ENCODE peak calls at places on chromosomes 12 and 14, in seven cellular contexts. One of them, this sample, is unnamed.

GRCh38 chr12:95646781-95647184 is 95.5 kb upstream of the USP44 start:
- DNase-seq in lung: no peak
- DNase-seq in omental fat pad: no peak
- DNase-seq in HFF-Myc: no peak
- DNase-seq in fibroblast of mammary gland: peak; percentile 16
- DNase-seq in ovary: no peak
- DNase-seq in stomach: no peak
- DNase-seq in this sample: peak; percentile 42

GRCh38 chr14:45664668-45665356 is 411.8 kb upstream of the MIS18BP1 start:
- DNase-seq in HFF-Myc: no peak
- DNase-seq in lung: no peak
- DNase-seq in stomach: no peak
- DNase-seq in omental fat pad: no peak
- DNase-seq in ovary: no peak
- DNase-seq in fibroblast of mammary gland: no peak
- DNase-seq in this sample: no peak

GRCh38 chr12:69266045-69266635 is 26.8 kb downstream of the CPSF6 start:
- DNase-seq in HFF-Myc: peak; percentile 37
- DNase-seq in stomach: no peak
- DNase-seq in lung: no peak
- DNase-seq in ovary: no peak
- DNase-seq in fibroblast of mammary gland: peak; percentile 77
- DNase-seq in omental fat pad: no peak
- DNase-seq in this sample: no peak

GRCh38 chr12:96085475-96085874 is 50.1 kb upstream of the LTA4H start:
- DNase-seq in stomach: no peak
- DNase-seq in HFF-Myc: no peak
- DNase-seq in ovary: no peak
- DNase-seq in fibroblast of mammary gland: no peak
- DNase-seq in omental fat pad: no peak
- DNase-seq in lung: no peak
- DNase-seq in this sample: no peak

GRCh38 chr14:56664811-56665421 is 85.3 kb downstream of the TMEM260 start:
- DNase-seq in stomach: no peak
- DNase-seq in fibroblast of mammary gland: no peak
- DNase-seq in omental fat pad: no peak
- DNase-seq in HFF-Myc: no peak
- DNase-seq in lung: peak; percentile 39
- DNase-seq in ovary: no peak
- DNase-seq in this sample: no peak

GRCh38 chr14:76514599-76514998 is 138.7 kb downstream of the ESRRB start:
- DNase-seq in lung: no peak
- DNase-seq in HFF-Myc: no peak
- DNase-seq in fibroblast of mammary gland: peak; percentile 9
- DNase-seq in omental fat pad: no peak
- DNase-seq in ovary: no peak
- DNase-seq in stomach: no peak
- DNase-seq in this sample: no peak

GRCh38 chr14:100634026-100634425 is 46.8 kb upstream of the BEGAIN start:
- DNase-seq in ovary: no peak
- DNase-seq in fibroblast of mammary gland: no peak
- DNase-seq in HFF-Myc: no peak
- DNase-seq in omental fat pad: no peak
- DNase-seq in stomach: no peak
- DNase-seq in lung: no peak
- DNase-seq in this sample: no peak

GRCh38 chr12:67649165-67650126 is 901 bp downstream of the DYRK2 start:
- DNase-seq in lung: no peak
- DNase-seq in fibroblast of mammary gland: no peak
- DNase-seq in omental fat pad: no peak
- DNase-seq in stomach: peak; percentile 43
- DNase-seq in ovary: peak; percentile 41
- DNase-seq in HFF-Myc: no peak
- DNase-seq in this sample: peak; percentile 51

GRCh38 chr12:83015390-83016225 is 328.9 kb downstream of the TMTC2 start:
- DNase-seq in HFF-Myc: peak; percentile 33
- DNase-seq in lung: no peak
- DNase-seq in fibroblast of mammary gland: peak; percentile 1
- DNase-seq in ovary: peak; percentile 36
- DNase-seq in stomach: peak; percentile 79
- DNase-seq in omental fat pad: no peak
- DNase-seq in this sample: no peak

GRCh38 chr12:104457746-104458644 is 1.2 kb downstream of the CHST11 start:
- DNase-seq in lung: no peak
- DNase-seq in HFF-Myc: no peak
- DNase-seq in ovary: peak; percentile 23
- DNase-seq in stomach: peak; percentile 41
- DNase-seq in omental fat pad: no peak
- DNase-seq in fibroblast of mammary gland: no peak
- DNase-seq in this sample: peak; percentile 59
- TF ChIP-seq CTCF in lung: no peak
- TF ChIP-seq CTCF in HFF-Myc: no peak
- TF ChIP-seq CTCF in ovary: no peak
- TF ChIP-seq CTCF in stomach: no peak
- TF ChIP-seq CTCF in omental fat pad: no peak
- TF ChIP-seq CTCF in fibroblast of mammary gland: no peak
- TF ChIP-seq CTCF in this sample: no peak

DNA sequence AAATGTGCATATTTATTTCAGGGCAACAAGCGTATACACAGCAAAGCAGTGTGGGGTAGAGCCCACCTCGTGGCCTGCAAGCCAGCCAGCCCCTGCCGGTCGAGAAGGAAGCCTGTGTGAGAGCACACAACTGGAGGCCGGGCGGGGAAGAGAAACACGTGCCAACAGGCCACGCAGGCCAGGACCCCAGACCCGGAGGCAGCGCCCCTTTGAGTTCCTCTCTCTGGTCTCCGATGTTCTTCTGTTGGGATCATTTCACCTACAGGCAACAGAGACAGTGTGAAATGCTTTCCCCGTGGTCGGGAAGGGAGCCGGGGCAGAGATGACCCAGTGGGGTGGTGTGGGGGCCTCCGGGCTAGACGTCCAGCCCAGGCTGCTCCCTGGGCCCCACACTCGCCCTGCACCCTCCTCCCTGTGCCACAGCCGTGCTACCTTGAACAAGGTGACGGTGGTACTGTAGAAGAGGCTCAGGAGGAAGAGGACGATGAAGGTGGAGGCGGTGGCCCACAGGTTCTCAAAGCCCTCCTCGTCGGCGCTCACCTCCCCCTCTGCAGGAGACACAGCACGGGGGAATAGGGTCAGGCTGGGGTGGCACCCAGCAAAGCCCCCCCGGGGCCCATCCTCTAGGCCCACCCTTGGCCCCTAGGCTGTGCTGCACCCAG is 325.5 kb downstream of the TMEM121 start:
- DNase-seq in lung: no peak
- DNase-seq in stomach: no peak
- DNase-seq in fibroblast of mammary gland: no peak
- DNase-seq in HFF-Myc: no peak
- DNase-seq in omental fat pad: no peak
- DNase-seq in ovary: peak; percentile 9
- DNase-seq in this sample: peak; percentile 17
- TF ChIP-seq CTCF in lung: no peak
- TF ChIP-seq CTCF in stomach: no peak
- TF ChIP-seq CTCF in fibroblast of mammary gland: no peak
- TF ChIP-seq CTCF in HFF-Myc: no peak
- TF ChIP-seq CTCF in omental fat pad: no peak
- TF ChIP-seq CTCF in ovary: no peak
- TF ChIP-seq CTCF in this sample: no peak

DNA sequence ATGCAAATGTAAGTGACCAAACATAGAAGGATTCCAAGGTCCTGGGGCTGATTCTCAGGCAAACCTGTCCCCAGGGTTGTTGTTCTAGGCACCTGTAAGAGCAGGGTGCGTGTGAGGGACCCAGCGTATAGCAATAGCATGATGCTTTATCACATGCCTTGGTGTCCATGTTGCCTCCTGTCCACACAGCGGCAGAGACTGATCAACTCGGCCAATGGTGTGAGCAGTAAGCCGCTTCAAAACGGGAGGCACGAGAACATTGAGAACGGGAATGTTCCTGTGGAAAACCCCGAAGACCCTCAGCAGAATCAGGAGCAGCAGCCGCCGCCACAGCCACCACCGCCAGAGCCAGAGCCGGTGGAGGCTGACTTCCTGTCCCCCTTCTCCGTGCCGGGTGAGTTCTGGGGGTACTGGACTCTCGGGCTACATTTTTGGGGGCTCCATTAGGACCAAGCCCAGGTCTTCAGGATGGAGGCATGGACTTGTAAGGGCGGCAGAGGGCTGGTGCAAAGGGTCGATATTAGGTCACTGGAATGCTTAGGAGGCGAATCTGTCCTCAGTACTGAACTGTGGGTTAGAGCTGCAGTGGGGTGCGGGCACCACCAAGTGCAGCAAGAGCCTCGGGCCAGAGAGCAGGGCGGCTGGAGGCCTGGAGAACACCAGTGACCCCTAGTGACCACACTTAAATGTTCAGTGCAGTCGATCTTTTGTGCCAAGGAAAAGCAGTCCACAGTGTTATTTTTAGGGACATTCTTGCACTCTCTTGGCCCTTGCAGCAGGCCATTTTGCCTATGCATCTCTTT is 57.2 kb upstream of the RIN3 start:
- DNase-seq in stomach: peak; percentile 31
- DNase-seq in omental fat pad: no peak
- DNase-seq in fibroblast of mammary gland: peak; percentile 78
- DNase-seq in ovary: peak; percentile 50
- DNase-seq in HFF-Myc: no peak
- DNase-seq in lung: peak; percentile 58
- DNase-seq in this sample: no peak
- TF ChIP-seq CTCF in stomach: no peak
- TF ChIP-seq CTCF in omental fat pad: no peak
- TF ChIP-seq CTCF in fibroblast of mammary gland: peak; percentile 87
- TF ChIP-seq CTCF in ovary: no peak
- TF ChIP-seq CTCF in HFF-Myc: peak; percentile 77
- TF ChIP-seq CTCF in lung: peak; percentile 79
- TF ChIP-seq CTCF in this sample: peak; percentile 18

GRCh38 chr12:9590441-9590840 is 17.3 kb downstream of the KLRB1 start:
- DNase-seq in ovary: no peak
- DNase-seq in HFF-Myc: no peak
- DNase-seq in stomach: no peak
- DNase-seq in omental fat pad: no peak
- DNase-seq in lung: no peak
- DNase-seq in fibroblast of mammary gland: no peak
- DNase-seq in this sample: no peak
- TF ChIP-seq CTCF in ovary: no peak
- TF ChIP-seq CTCF in HFF-Myc: no peak
- TF ChIP-seq CTCF in stomach: no peak
- TF ChIP-seq CTCF in omental fat pad: no peak
- TF ChIP-seq CTCF in lung: no peak
- TF ChIP-seq CTCF in fibroblast of mammary gland: no peak
- TF ChIP-seq CTCF in this sample: no peak

GRCh38 chr14:34906287-34906686 is 31.1 kb upstream of the BAZ1A start:
- DNase-seq in stomach: no peak
- DNase-seq in omental fat pad: no peak
- DNase-seq in fibroblast of mammary gland: no peak
- DNase-seq in HFF-Myc: no peak
- DNase-seq in lung: no peak
- DNase-seq in ovary: no peak
- DNase-seq in this sample: no peak

GRCh38 chr14:34911209-34912150 is 36.3 kb upstream of the BAZ1A start:
- DNase-seq in HFF-Myc: peak; percentile 7
- DNase-seq in fibroblast of mammary gland: peak; percentile 45
- DNase-seq in lung: no peak
- DNase-seq in omental fat pad: no peak
- DNase-seq in ovary: no peak
- DNase-seq in stomach: no peak
- DNase-seq in this sample: no peak

GRCh38 chr14:34912966-34913365 is 37.8 kb upstream of the BAZ1A start:
- DNase-seq in fibroblast of mammary gland: no peak
- DNase-seq in ovary: no peak
- DNase-seq in lung: no peak
- DNase-seq in omental fat pad: no peak
- DNase-seq in stomach: no peak
- DNase-seq in HFF-Myc: no peak
- DNase-seq in this sample: no peak

GRCh38 chr14:34913619-34914018 is 38.5 kb upstream of the BAZ1A start:
- DNase-seq in fibroblast of mammary gland: no peak
- DNase-seq in omental fat pad: no peak
- DNase-seq in ovary: no peak
- DNase-seq in HFF-Myc: no peak
- DNase-seq in lung: no peak
- DNase-seq in stomach: no peak
- DNase-seq in this sample: no peak

GRCh38 chr14:34912182-34912581 is 37.0 kb upstream of the BAZ1A start:
- DNase-seq in stomach: no peak
- DNase-seq in ovary: no peak
- DNase-seq in omental fat pad: no peak
- DNase-seq in HFF-Myc: no peak
- DNase-seq in fibroblast of mammary gland: peak; percentile 12
- DNase-seq in lung: no peak
- DNase-seq in this sample: no peak
- TF ChIP-seq CTCF in stomach: no peak
- TF ChIP-seq CTCF in ovary: no peak
- TF ChIP-seq CTCF in omental fat pad: no peak
- TF ChIP-seq CTCF in HFF-Myc: peak; percentile 2
- TF ChIP-seq CTCF in fibroblast of mammary gland: no peak
- TF ChIP-seq CTCF in lung: no peak
- TF ChIP-seq CTCF in this sample: no peak

GRCh38 chr12:89797436-89797835 is 88.8 kb upstream of the ATP2B1 start:
- DNase-seq in ovary: no peak
- DNase-seq in HFF-Myc: no peak
- DNase-seq in omental fat pad: no peak
- DNase-seq in lung: no peak
- DNase-seq in stomach: no peak
- DNase-seq in fibroblast of mammary gland: no peak
- DNase-seq in this sample: no peak

GRCh38 chr12:89793946-89794345 is 85.3 kb upstream of the ATP2B1 start:
- DNase-seq in HFF-Myc: no peak
- DNase-seq in lung: no peak
- DNase-seq in fibroblast of mammary gland: no peak
- DNase-seq in omental fat pad: no peak
- DNase-seq in stomach: no peak
- DNase-seq in ovary: no peak
- DNase-seq in this sample: no peak

GRCh38 chr12:89799316-89799715 is 90.7 kb upstream of the ATP2B1 start:
- DNase-seq in HFF-Myc: no peak
- DNase-seq in lung: no peak
- DNase-seq in omental fat pad: no peak
- DNase-seq in fibroblast of mammary gland: no peak
- DNase-seq in stomach: no peak
- DNase-seq in ovary: no peak
- DNase-seq in this sample: no peak

GRCh38 chr12:89800435-89800834 is 91.8 kb upstream of the ATP2B1 start:
- DNase-seq in lung: no peak
- DNase-seq in omental fat pad: no peak
- DNase-seq in fibroblast of mammary gland: peak; percentile 29
- DNase-seq in HFF-Myc: no peak
- DNase-seq in stomach: no peak
- DNase-seq in ovary: no peak
- DNase-seq in this sample: no peak

GRCh38 chr12:89796798-89797382 is 88.3 kb upstream of the ATP2B1 start:
- DNase-seq in omental fat pad: no peak
- DNase-seq in lung: no peak
- DNase-seq in HFF-Myc: no peak
- DNase-seq in fibroblast of mammary gland: no peak
- DNase-seq in stomach: no peak
- DNase-seq in ovary: no peak
- DNase-seq in this sample: no peak
- TF ChIP-seq CTCF in omental fat pad: no peak
- TF ChIP-seq CTCF in lung: no peak
- TF ChIP-seq CTCF in HFF-Myc: no peak
- TF ChIP-seq CTCF in fibroblast of mammary gland: no peak
- TF ChIP-seq CTCF in stomach: no peak
- TF ChIP-seq CTCF in ovary: no peak
- TF ChIP-seq CTCF in this sample: no peak

This sample was measured in mesothelial cell of epicardium.